ENCODE peak calls at places on chromosomes 1 and 21, in six cellular contexts. U is A549, A is GM12878, K is IMR-90, B is HepG2, F is K562. L is an unnamed sample.

GRCh38 chr1:116918714-116919357 is 9.1 kb downstream of the PTGFRN start:
- DNase-seq in U (no peak), A (no peak), K (no peak), B (no peak), F (peak), L (no peak)

GRCh38 chr1:168945870-168946269 is 160.6 kb upstream of the ATP1B1 start:
- DNase-seq in U (no peak), A (no peak), K (no peak), B (peak), F (no peak), L (no peak)

GRCh38 chr1:119040489-119040888 is 52.3 kb upstream of the TBX15 start:
- DNase-seq in U (no peak), A (no peak), K (no peak), B (no peak), F (no peak), L (no peak)

GRCh38 chr1:29974345-29974744 is 738.0 kb downstream of the PTPRU start:
- DNase-seq in U (peak), A (no peak), K (peak), B (peak), F (no peak), L (no peak)

GRCh38 chr1:211839106-211839505 is 8.5 kb upstream of the LPGAT1 start:
- DNase-seq in U (no peak), A (no peak), K (no peak), B (no peak), F (no peak), L (no peak)

GRCh38 chr1:202890392-202890791 is 1.4 kb upstream of the RABIF start:
- DNase-seq in U (no peak), A (no peak), K (no peak), B (no peak), F (no peak), L (no peak)

GRCh38 chr1:179826626-179827280 is 50.9 kb downstream of the TOR1AIP2 start:
- DNase-seq in U (no peak), A (no peak), K (no peak), B (no peak), F (no peak), L (no peak)

GRCh38 chr21:37618081-37618480 is 251.5 kb downstream of the DYRK1A start:
- DNase-seq in U (no peak), A (no peak), K (no peak), B (no peak), F (no peak), L (no peak)

GRCh38 chr1:158509471-158510161 is 37.6 kb downstream of the OR10R2 start:
- DNase-seq in U (no peak), A (no peak), K (no peak), B (no peak), F (no peak), L (no peak)

GRCh38 chr1:203281033-203281432 is 24.3 kb upstream of the BTG2 start:
- DNase-seq in U (peak), A (no peak), K (peak), B (no peak), F (no peak), L (no peak)

GRCh38 chr1:43522776-43523480 is 7.8 kb upstream of the PTPRF start:
- DNase-seq in U (peak), A (no peak), K (peak), B (peak), F (peak), L (no peak)

GRCh38 chr1:219310181-219310728 is 136.6 kb downstream of the LYPLAL1 start:
- DNase-seq in U (no peak), A (no peak), K (no peak), B (peak), F (no peak), L (no peak)

GRCh38 chr1:8395433-8395866 is 77.5 kb downstream of the SLC45A1 start:
- DNase-seq in U (no peak), A (peak), K (no peak), B (no peak), F (no peak), L (no peak)

GRCh38 chr1:216456682-216457081 is 33.4 kb upstream of the USH2A start:
- DNase-seq in U (no peak), A (no peak), K (peak), B (no peak), F (no peak), L (peak)

GRCh38 chr1:53498555-53499142 is 39.5 kb downstream of the DMRTB1 start:
- DNase-seq in U (no peak), A (no peak), K (peak), B (no peak), F (no peak), L (no peak)

GRCh38 chr1:203632941-203633340 is 6.3 kb downstream of the ATP2B4 start:
- DNase-seq in U (no peak), A (no peak), K (no peak), B (no peak), F (no peak), L (no peak)

GRCh38 chr1:19073311-19074186 is 117.1 kb upstream of the IFFO2 start:
- DNase-seq in U (no peak), A (no peak), K (no peak), B (no peak), F (no peak), L (no peak)

GRCh38 chr21:44377201-44377921 is 23.9 kb downstream of the TRPM2 start:
- DNase-seq in U (no peak), A (no peak), K (no peak), B (no peak), F (peak), L (no peak)

GRCh38 chr1:33244143-33244808 is 12.0 kb upstream of the ZNF362 start:
- DNase-seq in U (no peak), A (no peak), K (no peak), B (peak), F (no peak), L (no peak)

GRCh38 chr21:33278736-33279135 is 12.6 kb downstream of the IL10RB start:
- DNase-seq in U (no peak), A (no peak), K (peak), B (no peak), F (no peak), L (no peak)

GRCh38 chr1:162672678-162673259 is 40.5 kb downstream of the DDR2 start:
- DNase-seq in U (no peak), A (no peak), K (no peak), B (no peak), F (no peak), L (no peak)

GRCh38 chr1:79198841-79199240 is 192.3 kb upstream of the ADGRL4 start:
- DNase-seq in U (no peak), A (no peak), K (peak), B (no peak), F (no peak), L (no peak)

GRCh38 chr21:32884062-32884461 is 112.5 kb upstream of the PAXBP1 start:
- DNase-seq in U (no peak), A (no peak), K (no peak), B (no peak), F (peak), L (peak)

GRCh38 chr21:41669533-41669830 is 97.4 kb downstream of the RIPK4 start:
- DNase-seq in U (no peak), A (no peak), K (no peak), B (no peak), F (no peak), L (no peak)

DNA sequence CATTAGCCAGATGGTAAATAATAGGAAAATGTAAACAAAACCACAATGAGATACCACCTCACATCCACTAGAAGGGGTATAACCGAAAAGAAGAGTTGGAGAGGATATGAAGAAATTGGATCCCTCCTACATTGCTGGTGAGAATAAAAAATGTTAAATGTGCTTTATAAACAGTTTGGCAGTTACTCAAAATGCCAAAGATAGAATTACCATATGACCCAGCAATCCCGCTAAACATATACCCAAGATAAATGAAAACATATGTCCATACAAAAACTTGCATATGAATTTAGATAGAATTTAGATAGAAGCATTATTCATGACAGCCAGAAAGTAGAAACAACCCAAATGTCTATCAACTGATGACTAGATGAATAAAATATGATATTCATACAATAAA is 4.4 kb upstream of the FMO2 start:
- DNase-seq in U (no peak), A (no peak), K (no peak), B (no peak), F (no peak), L (no peak)
- TF ChIP-seq BHLHE40 in U (no peak), A (no peak), K (no peak), B (no peak), F (no peak), L (no peak)

GRCh38 chr1:102970496-102971078 is 137.7 kb downstream of the COL11A1 start:
- DNase-seq in U (peak), A (no peak), K (peak), B (peak), F (peak), L (peak)
- TF ChIP-seq BHLHE40 in U (no peak), A (no peak), K (no peak), B (no peak), F (no peak), L (no peak)

DNA sequence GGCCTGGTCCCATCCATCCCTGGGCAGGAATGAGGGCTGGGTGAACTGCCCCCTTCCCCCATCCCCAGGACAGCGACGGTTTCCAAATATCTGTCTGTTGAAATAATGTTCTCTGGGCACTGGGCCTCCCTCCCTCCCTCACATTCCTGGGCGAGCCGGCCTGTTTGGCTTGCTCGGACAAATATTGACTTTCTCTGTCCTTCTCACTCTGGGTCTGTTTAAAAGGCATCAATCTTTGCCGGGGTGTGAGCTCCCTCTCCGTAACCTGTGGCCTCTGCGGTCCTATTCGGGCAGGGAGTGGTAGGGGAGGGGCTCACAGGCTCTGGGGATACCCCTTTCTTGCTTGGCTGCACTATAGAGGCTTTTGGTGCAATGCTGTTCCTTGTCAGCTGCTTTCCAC is 40.2 kb downstream of the FOXD2 start:
- DNase-seq in U (peak), A (no peak), K (no peak), B (peak), F (no peak), L (no peak)
- TF ChIP-seq BHLHE40 in U (no peak), A (no peak), K (no peak), B (peak), F (no peak), L (no peak)

DNA sequence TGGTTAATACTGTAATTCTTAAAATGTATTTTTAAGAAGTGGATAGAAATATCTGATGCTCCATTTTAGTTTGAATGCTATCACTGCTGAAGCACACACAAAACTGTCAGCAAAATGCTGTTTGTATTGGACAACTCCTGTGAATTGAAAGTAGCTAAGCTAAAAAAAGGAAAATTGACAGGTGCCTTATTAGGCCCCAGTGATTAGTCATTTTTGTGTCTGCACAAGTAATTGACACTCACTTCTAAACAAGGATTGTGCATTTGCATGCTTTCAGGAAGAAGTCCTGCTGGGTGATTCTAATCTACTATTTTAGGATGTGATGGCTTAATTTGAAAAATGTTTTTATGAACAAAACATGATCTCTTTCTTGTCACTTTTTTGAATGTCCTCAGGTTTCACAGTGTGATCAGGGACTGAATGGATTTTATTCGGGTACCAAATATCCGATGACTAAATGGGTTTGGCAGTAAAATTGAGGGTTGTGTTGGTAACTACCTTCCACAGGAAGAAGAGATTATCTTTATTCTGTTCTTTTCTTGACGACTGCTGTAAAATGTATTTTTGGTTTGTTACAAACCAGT is 13.0 kb upstream of the MAP3K7CL start:
- DNase-seq in U (no peak), A (peak), K (no peak), B (no peak), F (no peak), L (no peak)
- TF ChIP-seq BHLHE40 in U (no peak), A (no peak), K (no peak), B (no peak), F (no peak), L (no peak)

DNA sequence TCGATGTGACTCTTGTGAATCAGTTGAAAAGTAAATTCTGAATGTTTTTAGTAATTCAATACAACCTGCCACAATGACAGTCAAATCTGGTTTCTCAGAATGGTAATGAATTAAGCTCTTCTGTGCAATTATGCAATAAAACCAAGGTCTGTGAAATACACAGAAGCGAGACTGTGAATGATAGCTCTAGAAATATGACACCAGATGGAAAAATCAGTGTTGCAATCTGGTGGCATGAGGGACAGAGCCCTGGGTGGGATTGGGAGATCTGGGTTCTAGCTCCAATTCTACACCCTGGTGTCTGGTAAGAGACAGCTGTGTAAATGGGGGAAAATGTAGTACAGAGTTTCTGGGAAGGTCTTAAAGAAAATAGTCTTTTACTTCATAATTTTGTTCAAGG is 586.4 kb upstream of the ZRANB2 start:
- DNase-seq in U (no peak), A (no peak), K (peak), B (no peak), F (no peak), L (peak)
- TF ChIP-seq BHLHE40 in U (no peak), A (no peak), K (no peak), B (no peak), F (no peak), L (no peak)

DNA sequence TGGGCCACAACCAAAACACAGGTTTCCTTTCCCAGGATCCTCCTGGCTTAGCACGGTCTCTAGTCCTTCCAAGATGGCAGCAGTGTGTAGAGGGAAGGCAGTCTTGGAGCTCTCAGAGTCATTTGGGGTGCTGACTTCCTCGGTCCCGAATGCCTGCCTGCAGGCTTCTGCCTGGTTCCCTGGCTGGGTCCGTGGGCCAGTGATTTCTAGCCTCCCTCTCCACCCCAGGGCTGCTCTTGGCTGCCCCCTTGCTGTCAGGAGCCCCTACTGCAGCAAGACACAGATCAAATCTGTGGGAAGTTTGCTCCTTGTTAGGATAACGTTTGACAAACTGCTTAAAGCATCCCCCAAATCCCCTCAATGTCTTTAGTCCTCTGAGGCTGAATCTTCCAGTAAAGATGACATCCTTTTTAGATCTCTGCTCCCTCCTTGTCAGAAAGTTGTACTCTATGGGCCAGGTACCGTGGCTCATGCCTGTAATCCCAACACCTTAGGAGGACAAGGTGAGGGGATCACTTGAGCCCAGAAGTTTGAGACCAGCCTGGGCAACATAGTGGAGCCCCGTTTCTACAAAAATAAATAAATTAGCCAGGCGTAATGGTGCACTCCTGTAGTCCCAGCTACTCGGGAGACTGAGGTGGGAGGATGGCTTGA is 272.5 kb downstream of the RRAGC start:
- DNase-seq in U (peak), A (peak), K (no peak), B (peak), F (peak), L (peak)
- TF ChIP-seq BHLHE40 in U (no peak), A (no peak), K (no peak), B (no peak), F (no peak), L (no peak)

DNA sequence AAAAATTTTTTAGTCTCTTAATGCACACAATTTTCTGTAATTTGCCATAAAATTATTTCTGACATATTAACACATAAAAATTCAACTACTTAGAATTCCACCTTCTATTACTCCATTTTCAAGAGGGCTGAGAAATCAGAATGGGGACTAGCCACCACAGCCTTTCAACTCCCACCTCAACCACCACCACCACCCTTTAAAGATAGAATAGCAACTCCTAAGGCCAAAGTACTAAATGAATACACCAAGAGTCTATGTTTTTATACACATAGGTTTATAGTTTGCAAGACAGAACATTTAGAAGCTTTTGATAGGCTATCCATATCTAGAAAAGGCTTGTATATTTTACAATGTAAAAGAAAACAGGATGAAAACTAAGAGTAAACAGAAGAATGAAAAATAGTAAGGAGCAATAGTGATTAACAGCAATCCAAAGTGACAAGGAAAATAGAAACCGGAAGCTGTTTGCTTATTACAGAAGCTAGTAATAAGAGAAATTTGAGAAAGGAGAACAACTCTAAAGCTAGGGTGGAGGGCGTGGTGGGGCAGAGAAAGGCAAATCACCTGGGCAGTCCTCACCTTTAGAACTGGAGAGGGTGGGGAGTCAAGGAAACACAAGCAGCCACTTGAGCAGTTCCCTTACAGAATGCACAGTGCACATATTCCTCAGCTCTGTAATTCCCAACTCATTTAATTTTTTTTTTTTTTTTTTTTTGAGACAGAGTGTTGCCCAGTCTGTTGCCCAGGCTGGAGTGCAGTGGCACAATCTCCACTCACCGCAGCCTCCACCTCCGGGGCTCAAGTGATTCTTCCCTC is 27.7 kb downstream of the EPS15 start:
- DNase-seq in U (no peak), A (no peak), K (no peak), B (no peak), F (no peak), L (no peak)
- TF ChIP-seq BHLHE40 in U (no peak), A (no peak), K (no peak), B (no peak), F (no peak), L (no peak)

DNA sequence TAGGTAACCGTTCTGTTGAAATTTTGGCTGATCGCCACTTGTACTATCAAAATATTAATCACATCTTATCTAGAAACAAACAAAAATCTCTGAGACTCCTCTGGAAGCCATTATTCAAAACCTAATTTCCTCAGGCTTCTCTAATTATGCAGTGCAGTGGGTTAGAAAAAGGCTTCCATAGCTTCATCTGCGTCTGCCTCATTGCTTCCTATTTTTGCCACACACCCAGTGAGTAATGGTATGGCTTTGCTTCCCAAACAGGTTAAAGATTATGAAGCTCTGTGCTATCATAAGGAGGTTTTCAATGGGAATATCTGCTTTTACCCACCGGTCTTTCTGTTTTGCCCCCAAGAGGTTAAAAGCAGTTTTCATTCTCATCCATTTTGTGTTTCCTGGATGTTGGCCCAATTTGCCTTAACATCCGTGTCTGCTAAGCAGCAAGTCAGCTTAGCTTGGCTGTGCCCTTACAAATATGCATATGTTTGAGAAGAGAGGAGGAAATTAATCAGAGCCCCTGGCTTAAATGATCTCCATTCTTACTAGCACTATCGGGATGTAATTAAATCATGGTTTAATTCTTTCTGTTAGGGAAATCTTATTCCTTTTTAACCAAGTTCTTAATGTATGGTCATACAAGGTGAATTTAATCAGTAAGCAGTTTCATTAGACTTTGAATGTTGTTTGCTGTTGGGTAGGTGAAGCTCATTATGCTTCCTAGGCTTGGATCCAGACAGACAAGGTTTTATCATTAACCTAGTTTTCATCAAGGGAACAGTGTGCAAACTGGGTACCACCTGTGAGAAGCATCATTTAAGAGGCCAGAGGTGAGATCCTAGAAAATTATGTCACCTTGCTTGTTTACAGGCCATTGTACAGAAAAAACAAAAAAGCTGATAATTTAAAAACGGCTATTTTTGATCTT is 129.8 kb downstream of the RYR2 start:
- DNase-seq in U (no peak), A (no peak), K (no peak), B (no peak), F (no peak), L (no peak)
- TF ChIP-seq BHLHE40 in U (no peak), A (no peak), K (no peak), B (no peak), F (no peak), L (no peak)